ENCODE peak calls at places on chromosomes 16 and 17, in eight cellular contexts. E is AG08396; U is activated T-helper 1 cell treated with Interleukin-2 at 50 U/mL for 16 hours; N is GM06990; Q is GM20000; S is kidney tubule cell; H is activated naive CD4-positive, alpha-beta T cell treated with anti-CD3 and anti-CD28 coated beads, Interleukin-2, amount 50 U/mL, for 72 hours; L is ACHN. Y is an unnamed sample.
A peak's percentile ranks its signal among the peaks of the same experiment; 100 is the strongest.

GRCh38 chr16:1580956-1581355 is 30.9 kb downstream of the IFT140 start:
- DNase-seq in E (no peak), U (no peak), N (no peak), Q (no peak), S (no peak), H (no peak), L (no peak), Y (no peak)

GRCh38 chr17:82582709-82583108 is 63.2 kb downstream of the FOXK2 start:
- DNase-seq in E (no peak), U (no peak), N (no peak), Q (no peak), S (no peak), H (no peak), L (no peak), Y (no peak)

GRCh38 chr17:40433551-40434384 is 9.5 kb upstream of the IGFBP4 start:
- DNase-seq in E (no peak), U (no peak), N (no peak), Q (no peak), S (no peak), H (no peak), L (peak; percentile 38), Y (no peak)

GRCh38 chr16:52561910-52562741 is 15.2 kb upstream of the TOX3 start:
- DNase-seq in E (no peak), U (no peak), N (no peak), Q (no peak), S (no peak), H (no peak), L (no peak), Y (no peak)

GRCh38 chr16:84718-85452 is 6.9 kb downstream of the MPG start:
- DNase-seq in E (peak; percentile 95), U (no peak), N (peak; percentile 63), Q (peak; percentile 80), S (peak; percentile 97), H (peak; percentile 58), L (peak; percentile 96), Y (peak; percentile 93)

GRCh38 chr17:77734371-77735050 is 224.0 kb upstream of the TNRC6C start:
- DNase-seq in E (peak; percentile 69), U (no peak), N (no peak), Q (no peak), S (peak; percentile 15), H (no peak), L (no peak), Y (no peak)

GRCh38 chr16:5059386-5060072 is 6.2 kb downstream of the C16orf89 start:
- DNase-seq in E (no peak), U (no peak), N (no peak), Q (no peak), S (no peak), H (no peak), L (no peak), Y (no peak)

GRCh38 chr16:50310308-50311133 is 44.2 kb downstream of the ADCY7 start:
- DNase-seq in E (no peak), U (no peak), N (no peak), Q (no peak), S (no peak), H (no peak), L (no peak), Y (no peak)

GRCh38 chr17:38429476-38430100 is 1.3 kb downstream of the ARHGAP23 start:
- DNase-seq in E (no peak), U (no peak), N (no peak), Q (no peak), S (no peak), H (no peak), L (no peak), Y (no peak)

GRCh38 chr16:65837431-65837986 is 529.0 kb upstream of the CDH5 start:
- DNase-seq in E (no peak), U (no peak), N (no peak), Q (no peak), S (no peak), H (no peak), L (no peak), Y (no peak)

GRCh38 chr17:64281962-64282752 is 19.1 kb upstream of the TEX2 start:
- DNase-seq in E (peak; percentile 68), U (peak; percentile 10), N (no peak), Q (peak; percentile 64), S (peak; percentile 69), H (peak; percentile 64), L (peak; percentile 71), Y (peak; percentile 71)

GRCh38 chr17:81400154-81400938 is 5.1 kb downstream of the BAHCC1 start:
- DNase-seq in E (peak; percentile 71), U (no peak), N (no peak), Q (no peak), S (peak; percentile 55), H (no peak), L (no peak), Y (no peak)

GRCh38 chr17:28698253-28698941 is 13.3 kb downstream of the PROCA1 start:
- DNase-seq in E (no peak), U (no peak), N (no peak), Q (no peak), S (peak; percentile 92), H (no peak), L (peak; percentile 61), Y (peak; percentile 83)

GRCh38 chr16:65406076-65406475 is 284.2 kb upstream of the CDH11 start:
- DNase-seq in E (no peak), U (no peak), N (no peak), Q (no peak), S (no peak), H (no peak), L (no peak), Y (no peak)

GRCh38 chr16:19837331-19837943 is 47.2 kb downstream of the GPRC5B start:
- DNase-seq in E (no peak), U (no peak), N (no peak), Q (no peak), S (no peak), H (no peak), L (no peak), Y (no peak)

GRCh38 chr16:57530531-57531252 is 5.7 kb downstream of the CCDC102A start:
- DNase-seq in E (peak; percentile 3), U (no peak), N (no peak), Q (no peak), S (peak; percentile 55), H (no peak), L (peak; percentile 77), Y (no peak)

GRCh38 chr17:28738680-28739384 is 5.0 kb upstream of the TRAF4 start:
- DNase-seq in E (no peak), U (no peak), N (peak; percentile 81), Q (peak; percentile 57), S (no peak), H (no peak), L (no peak), Y (no peak)

Y was measured in renal cortical epithelial cell.